ENCODE peak calls at places on chromosomes 3 and 15, in nine cellular contexts. X is esophagus squamous epithelium, P is lower leg skin, J is IMR-90, Z is cardiac muscle cell, C is stomach, M is HFF-Myc, W is mucosa of descending colon, O is A549. L is an unnamed sample.
A peak's percentile ranks its signal among the peaks of the same experiment; 100 is the strongest.

GRCh38 chr3:4754180-4755086 is 224.8 kb upstream of the BHLHE40 start:
- DNase-seq in X (no peak), P (no peak), J (no peak), Z (no peak), C (no peak), M (no peak), W (no peak), O (no peak), L (no peak)

GRCh38 chr15:80990955-80991354 is 1.3 kb upstream of the MESD start:
- DNase-seq in X (no peak), P (no peak), J (no peak), Z (no peak), C (no peak), M (no peak), W (no peak), O (no peak), L (no peak)

GRCh38 chr3:159137966-159138365 is 336.1 kb downstream of the MFSD1 start:
- DNase-seq in X (no peak), P (no peak), J (no peak), Z (no peak), C (no peak), M (no peak), W (no peak), O (no peak), L (no peak)

GRCh38 chr3:143199998-143200909 is 80.7 kb downstream of the CHST2 start:
- DNase-seq in X (no peak), P (no peak), J (no peak), Z (no peak), C (no peak), M (no peak), W (no peak), O (no peak), L (peak; percentile 24)

GRCh38 chr3:184336484-184337230 is 743 bp upstream of the FAM131A start:
- DNase-seq in X (no peak), P (no peak), J (peak; percentile 65), Z (peak; percentile 69), C (peak; percentile 55), M (no peak), W (peak; percentile 50), O (peak; percentile 56), L (no peak)

GRCh38 chr15:67108122-67108871 is 42.9 kb downstream of the SMAD3 start:
- DNase-seq in X (no peak), P (no peak), J (no peak), Z (no peak), C (no peak), M (no peak), W (no peak), O (peak; percentile 57), L (no peak)

GRCh38 chr3:171967932-171968678 is 71.3 kb upstream of the FNDC3B start:
- DNase-seq in X (no peak), P (no peak), J (peak; percentile 85), Z (peak; percentile 96), C (no peak), M (no peak), W (no peak), O (no peak), L (peak; percentile 58)

GRCh38 chr3:24145981-24146822 is 201.1 kb downstream of the NR1D2 start:
- DNase-seq in X (no peak), P (no peak), J (peak; percentile 90), Z (peak; percentile 92), C (no peak), M (peak; percentile 53), W (no peak), O (peak; percentile 57), L (peak; percentile 69)

GRCh38 chr15:63718590-63719035 is 115.1 kb downstream of the HERC1 start:
- DNase-seq in X (no peak), P (no peak), J (peak; percentile 84), Z (peak; percentile 46), C (no peak), M (peak; percentile 16), W (no peak), O (peak; percentile 59), L (peak; percentile 46)

GRCh38 chr3:33067484-33067883 is 29.5 kb downstream of the GLB1 start:
- DNase-seq in X (no peak), P (no peak), J (peak; percentile 81), Z (peak; percentile 33), C (no peak), M (peak; percentile 54), W (no peak), O (no peak), L (no peak)

GRCh38 chr3:58249358-58250092 is 11.9 kb downstream of the ABHD6 start:
- DNase-seq in X (no peak), P (no peak), J (no peak), Z (peak; percentile 25), C (peak; percentile 63), M (no peak), W (peak; percentile 72), O (no peak), L (no peak)

GRCh38 chr3:148962513-148962912 is 28.8 kb upstream of the GYG1 start:
- DNase-seq in X (no peak), P (no peak), J (peak; percentile 88), Z (peak; percentile 93), C (no peak), M (peak; percentile 42), W (no peak), O (peak; percentile 76), L (peak; percentile 54)

GRCh38 chr3:89113887-89114840 is 6.7 kb downstream of the EPHA3 start:
- DNase-seq in X (no peak), P (peak; percentile 16), J (peak; percentile 42), Z (peak; percentile 67), C (peak; percentile 63), M (peak; percentile 7), W (peak; percentile 71), O (peak; percentile 69), L (no peak)

GRCh38 chr3:25895031-25895430 is 105.1 kb downstream of the OXSM start:
- DNase-seq in X (no peak), P (no peak), J (peak; percentile 21), Z (no peak), C (no peak), M (no peak), W (no peak), O (no peak), L (no peak)

GRCh38 chr3:154931484-154931883 is 148.6 kb upstream of the MME start:
- DNase-seq in X (no peak), P (no peak), J (peak; percentile 79), Z (peak; percentile 6), C (no peak), M (peak; percentile 45), W (no peak), O (no peak), L (peak; percentile 75)

GRCh38 chr3:107512108-107512507 is 10.7 kb upstream of the BBX start:
- DNase-seq in X (no peak), P (no peak), J (no peak), Z (no peak), C (no peak), M (no peak), W (no peak), O (peak; percentile 5), L (no peak)

GRCh38 chr15:42194502-42194901 is 13.6 kb downstream of the VPS39 start:
- DNase-seq in X (no peak), P (no peak), J (peak; percentile 62), Z (peak; percentile 68), C (no peak), M (no peak), W (no peak), O (peak; percentile 53), L (peak; percentile 73)

GRCh38 chr15:41821831-41822230 is 6.1 kb upstream of the JMJD7 start:
- DNase-seq in X (no peak), P (no peak), J (no peak), Z (no peak), C (no peak), M (no peak), W (no peak), O (no peak), L (no peak)

GRCh38 chr15:67137951-67138935 is 72.8 kb downstream of the SMAD3 start:
- DNase-seq in X (no peak), P (no peak), J (peak; percentile 49), Z (no peak), C (no peak), M (no peak), W (no peak), O (no peak), L (no peak)

GRCh38 chr3:46820852-46821251 is 42.4 kb downstream of the MYL3 start:
- DNase-seq in X (no peak), P (no peak), J (no peak), Z (no peak), C (no peak), M (no peak), W (no peak), O (no peak), L (no peak)
- H3K4me3 ChIP-seq in X (no peak overlapping the region), P (no peak overlapping the region), J (no peak overlapping the region), Z (no peak overlapping the region), C (no peak overlapping the region), M (no peak overlapping the region), W (no peak overlapping the region), O (no peak overlapping the region), L (no peak overlapping the region)

GRCh38 chr15:75130597-75131268 is 70.9 kb upstream of the C15orf39 start:
- DNase-seq in X (no peak), P (no peak), J (no peak), Z (no peak), C (no peak), M (no peak), W (no peak), O (no peak), L (no peak)
- H3K4me3 ChIP-seq in X (no peak overlapping the region), P (no peak overlapping the region), J (no peak overlapping the region), Z (no peak overlapping the region), C (no peak overlapping the region), M (no peak overlapping the region), W (no peak overlapping the region), O (no peak overlapping the region), L (no peak overlapping the region)

GRCh38 chr3:189502256-189502655 is 128.9 kb upstream of the TP63 start:
- DNase-seq in X (no peak), P (no peak), J (no peak), Z (no peak), C (no peak), M (no peak), W (no peak), O (no peak), L (no peak)

GRCh38 chr3:189500798-189501495 is 130.2 kb upstream of the TP63 start:
- DNase-seq in X (no peak), P (no peak), J (no peak), Z (no peak), C (no peak), M (no peak), W (no peak), O (no peak), L (no peak)

GRCh38 chr3:189498995-189499704 is 132.0 kb upstream of the TP63 start:
- DNase-seq in X (no peak), P (no peak), J (no peak), Z (no peak), C (no peak), M (no peak), W (no peak), O (no peak), L (no peak)

GRCh38 chr3:189500299-189500698 is 130.9 kb upstream of the TP63 start:
- DNase-seq in X (no peak), P (no peak), J (no peak), Z (no peak), C (no peak), M (no peak), W (no peak), O (no peak), L (no peak)

GRCh38 chr3:189502676-189503257 is 128.4 kb upstream of the TP63 start:
- DNase-seq in X (no peak), P (no peak), J (no peak), Z (peak; percentile 13), C (no peak), M (no peak), W (no peak), O (no peak), L (no peak)
- H3K4me3 ChIP-seq in X (no peak overlapping the region), P (no peak overlapping the region), J (no peak overlapping the region), Z (no peak overlapping the region), C (no peak overlapping the region), M (no peak overlapping the region), W (no peak overlapping the region), O (no peak overlapping the region), L (no peak overlapping the region)

GRCh38 chr3:97972976-97973375 is 745 bp upstream of the RIOX2 start:
- DNase-seq in X (no peak), P (no peak), J (no peak), Z (no peak), C (no peak), M (no peak), W (no peak), O (no peak), L (no peak)
- H3K4me3 ChIP-seq in X (peak overlapping the region; percentile 85), P (no peak overlapping the region), J (no peak overlapping the region), Z (no peak overlapping the region), C (peak overlapping the region; percentile 92), M (peak overlapping the region; percentile 50), W (no peak overlapping the region), O (peak overlapping the region; percentile 64), L (peak overlapping the region; percentile 67)